ENCODE peak calls at places on chromosomes 7 and 10, in seven cellular contexts. T is spleen, J is adrenal gland, Q is tibial nerve, M is A549, I is endothelial cell of umbilical vein, O is stomach. Y is an unnamed sample.

GRCh38 chr10:787933-788651 is 98.6 kb upstream of the DIP2C start:
- DNase-seq in T (peak; percentile 71), J (peak; percentile 29), Q (no peak), M (no peak), I (no peak), O (peak; percentile 23), Y (no peak)

GRCh38 chr7:142176901-142177300 is 65.4 kb downstream of the MGAM2 start:
- DNase-seq in T (no peak), J (no peak), Q (no peak), M (no peak), I (no peak), O (no peak), Y (no peak)

GRCh38 chr10:27360581-27361172 is 120.1 kb upstream of the ACBD5 start:
- DNase-seq in T (peak; percentile 91), J (peak; percentile 84), Q (peak; percentile 42), M (peak; percentile 81), I (peak; percentile 75), O (peak; percentile 84), Y (peak; percentile 87)

GRCh38 chr10:21336476-21337170 is 188.9 kb downstream of the SKIDA1 start:
- DNase-seq in T (no peak), J (peak; percentile 91), Q (no peak), M (peak; percentile 97), I (peak; percentile 93), O (no peak), Y (peak; percentile 73)

GRCh38 chr10:42887734-42888503 is 105.3 kb downstream of the BMS1 start:
- DNase-seq in T (no peak), J (no peak), Q (no peak), M (no peak), I (no peak), O (no peak), Y (no peak)

GRCh38 chr7:150788474-150789269 is 11.5 kb downstream of the TMEM176B start:
- DNase-seq in T (no peak), J (no peak), Q (no peak), M (no peak), I (no peak), O (no peak), Y (peak; percentile 19)

GRCh38 chr7:35253680-35254495 is at the start of gene TBX20:
- DNase-seq in T (peak; percentile 74), J (peak; percentile 37), Q (no peak), M (peak; percentile 80), I (peak; percentile 35), O (peak; percentile 35), Y (peak; percentile 73)

GRCh38 chr10:36608866-36609265 is 516.5 kb upstream of the ANKRD30A start:
- DNase-seq in T (no peak), J (no peak), Q (no peak), M (no peak), I (peak; percentile 45), O (no peak), Y (no peak)

GRCh38 chr10:72027498-72027897 is 60.9 kb downstream of the SPOCK2 start:
- DNase-seq in T (no peak), J (no peak), Q (no peak), M (no peak), I (no peak), O (no peak), Y (no peak)

GRCh38 chr10:44976352-44977198 is 2.0 kb downstream of the DEPP1 start:
- DNase-seq in T (peak; percentile 67), J (no peak), Q (no peak), M (no peak), I (peak; percentile 92), O (no peak), Y (no peak)

GRCh38 chr10:44977287-44978212 is 1.1 kb downstream of the DEPP1 start:
- DNase-seq in T (peak; percentile 79), J (no peak), Q (no peak), M (no peak), I (no peak), O (no peak), Y (no peak)

GRCh38 chr10:44974082-44974627 is 4.5 kb downstream of the DEPP1 start:
- DNase-seq in T (peak; percentile 78), J (no peak), Q (no peak), M (no peak), I (no peak), O (no peak), Y (no peak)

GRCh38 chr10:44974628-44975431 is 3.8 kb downstream of the DEPP1 start:
- DNase-seq in T (peak; percentile 94), J (peak; percentile 72), Q (peak; percentile 67), M (peak; percentile 55), I (peak; percentile 90), O (peak; percentile 82), Y (peak; percentile 57)

DNA sequence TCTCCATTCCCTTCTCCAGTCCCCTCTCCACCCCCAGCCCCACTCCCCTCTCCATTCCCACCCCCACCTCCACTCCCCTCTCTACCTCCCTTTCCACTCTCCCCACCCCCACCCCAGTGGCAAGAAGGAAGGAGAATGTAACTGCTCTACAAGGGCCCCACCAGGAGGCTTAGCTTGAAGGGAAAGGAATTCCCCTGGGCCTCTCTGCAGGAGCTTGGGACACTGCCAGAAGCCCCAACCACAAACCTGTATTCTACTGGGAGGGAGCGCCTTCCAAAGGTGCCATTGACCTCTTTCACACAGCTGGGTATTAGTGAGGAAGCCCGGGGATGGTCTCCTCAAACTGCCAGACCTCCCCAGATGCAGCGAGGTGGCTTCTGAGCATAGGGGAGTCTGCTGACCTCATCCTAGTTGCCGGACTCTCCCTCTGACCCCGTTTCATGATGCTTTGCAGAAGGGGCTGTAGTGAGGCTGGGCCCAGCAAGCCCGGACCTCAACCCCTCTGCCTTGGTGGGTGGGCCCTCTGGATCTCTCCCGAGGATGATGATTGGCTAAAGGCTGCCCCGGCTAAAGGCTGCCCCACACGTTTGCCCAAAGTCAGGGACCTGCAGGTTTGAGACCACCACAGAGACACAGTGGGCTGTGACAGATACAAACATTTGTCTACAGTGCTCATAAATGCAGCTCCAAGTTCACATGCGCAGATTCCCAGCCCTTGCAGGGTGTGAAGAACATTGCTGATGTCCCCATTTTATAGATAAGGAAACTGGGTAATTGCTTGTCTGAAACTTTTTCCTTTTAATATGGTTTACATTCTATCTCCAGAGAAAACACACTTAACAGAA is 2.9 kb downstream of the DEPP1 start:
- DNase-seq in T (peak; percentile 75), J (peak; percentile 62), Q (no peak), M (peak; percentile 21), I (peak; percentile 96), O (peak; percentile 74), Y (no peak)
- TF ChIP-seq POLR2A in T (no peak), J (no peak), Q (peak; percentile 2), M (no peak), I (no peak), O (no peak), Y (no peak)

DNA sequence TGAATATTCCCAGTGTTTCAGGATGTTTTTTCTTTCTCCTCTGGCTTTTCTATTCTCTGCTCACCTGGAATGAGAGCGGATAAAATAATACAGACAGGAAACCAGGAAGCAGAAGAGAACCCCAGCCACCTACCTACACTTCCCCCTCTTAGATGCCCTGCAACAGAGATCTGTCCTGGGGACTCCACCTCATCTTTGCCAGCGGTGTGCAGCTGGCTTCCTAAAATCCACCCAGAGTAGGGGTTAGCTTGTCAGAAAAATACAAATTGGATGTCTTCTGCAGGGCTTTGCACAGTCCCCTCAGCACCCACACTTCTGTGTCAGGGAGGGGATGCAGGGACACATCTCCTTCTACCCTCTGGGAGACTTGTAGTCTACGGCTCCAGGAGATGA is 749.2 kb downstream of the AUTS2 start:
- DNase-seq in T (no peak), J (no peak), Q (no peak), M (no peak), I (no peak), O (no peak), Y (no peak)
- TF ChIP-seq POLR2A in T (no peak), J (no peak), Q (no peak), M (no peak), I (no peak), O (no peak), Y (no peak)

GRCh38 chr7:92831716-92832622 is 4.4 kb downstream of the CDK6 start:
- DNase-seq in T (no peak), J (no peak), Q (no peak), M (peak; percentile 69), I (peak; percentile 61), O (no peak), Y (no peak)
- TF ChIP-seq POLR2A in T (no peak), J (no peak), Q (no peak), M (no peak), I (no peak), O (no peak), Y (no peak)

GRCh38 chr10:110226926-110227641 is 19.7 kb downstream of the MXI1 start:
- DNase-seq in T (peak; percentile 95), J (peak; percentile 78), Q (peak; percentile 66), M (no peak), I (no peak), O (peak; percentile 64), Y (peak; percentile 88)
- TF ChIP-seq POLR2A in T (no peak), J (peak; percentile 18), Q (no peak), M (no peak), I (no peak), O (no peak), Y (no peak)

GRCh38 chr10:9035355-9035754 is 980.9 kb downstream of the GATA3 start:
- DNase-seq in T (no peak), J (no peak), Q (no peak), M (no peak), I (no peak), O (no peak), Y (no peak)
- TF ChIP-seq POLR2A in T (no peak), J (no peak), Q (no peak), M (no peak), I (no peak), O (no peak), Y (no peak)

GRCh38 chr7:131105803-131106680 is 221.6 kb upstream of the MKLN1 start:
- DNase-seq in T (peak; percentile 97), J (peak; percentile 79), Q (peak; percentile 76), M (peak; percentile 76), I (peak; percentile 72), O (peak; percentile 83), Y (peak; percentile 76)
- TF ChIP-seq POLR2A in T (peak; percentile 79), J (peak; percentile 70), Q (peak; percentile 79), M (no peak), I (no peak), O (no peak), Y (peak; percentile 69)

GRCh38 chr7:29255839-29256782 is 61.5 kb downstream of the CHN2 start:
- DNase-seq in T (no peak), J (no peak), Q (no peak), M (no peak), I (peak; percentile 70), O (no peak), Y (peak; percentile 59)

GRCh38 chr7:29254663-29255062 is 60.1 kb downstream of the CHN2 start:
- DNase-seq in T (no peak), J (no peak), Q (no peak), M (peak; percentile 6), I (no peak), O (no peak), Y (peak; percentile 29)

GRCh38 chr7:29253225-29253624 is 58.6 kb downstream of the CHN2 start:
- DNase-seq in T (no peak), J (no peak), Q (no peak), M (no peak), I (no peak), O (no peak), Y (no peak)

GRCh38 chr7:29258951-29259350 is 64.4 kb downstream of the CHN2 start:
- DNase-seq in T (no peak), J (no peak), Q (no peak), M (no peak), I (no peak), O (no peak), Y (no peak)

GRCh38 chr7:29255199-29255838 is 60.7 kb downstream of the CHN2 start:
- DNase-seq in T (no peak), J (no peak), Q (no peak), M (no peak), I (peak; percentile 49), O (no peak), Y (no peak)
- TF ChIP-seq POLR2A in T (no peak), J (no peak), Q (no peak), M (no peak), I (no peak), O (no peak), Y (no peak)

GRCh38 chr10:102644646-102645387 is 538 bp downstream of the TRIM8 start:
- DNase-seq in T (peak; percentile 97), J (peak; percentile 93), Q (peak; percentile 68), M (peak; percentile 90), I (peak; percentile 85), O (peak; percentile 90), Y (peak; percentile 94)
- TF ChIP-seq POLR2A in T (no peak), J (peak; percentile 73), Q (no peak), M (peak; percentile 50), I (no peak), O (no peak), Y (peak; percentile 58)

Y was measured in erythroblast.